ENCODE peak calls at places on chromosomes 3 and 15, in seven cellular contexts. F, Y, U, P, S, I and M are unnamed samples.

GRCh38 chr3:178507507-178508442 is 28.5 kb upstream of the KCNMB2 start:
- DNase-seq in I (no peak), P (no peak), F (no peak), U (no peak), Y (no peak), S (peak; percentile 10), M (no peak)

GRCh38 chr15:81113861-81114261 is 20.2 kb upstream of the CFAP161 start:
- DNase-seq in S (no peak), U (no peak), P (no peak), I (no peak), Y (peak; percentile 34), F (no peak), M (no peak)

GRCh38 chr15:68316061-68316804 is 38.7 kb downstream of the FEM1B start:
- DNase-seq in S (no peak), U (peak; percentile 25), F (peak; percentile 43), P (peak; percentile 26), Y (peak; percentile 24), I (no peak), M (no peak)

GRCh38 chr3:66490214-66490613 is 10.6 kb downstream of the LRIG1 start:
- DNase-seq in F (no peak), P (peak; percentile 35), Y (peak; percentile 36), U (no peak), I (no peak), S (no peak), M (no peak)

GRCh38 chr15:62879770-62880169 is 162.8 kb upstream of the TPM1 start:
- DNase-seq in F (no peak), U (no peak), P (no peak), S (no peak), Y (no peak), I (no peak), M (no peak)

GRCh38 chr3:195221015-195221853 is 49.7 kb downstream of the XXYLT1 start:
- DNase-seq in F (peak; percentile 34), Y (peak; percentile 79), S (peak; percentile 46), P (no peak), U (peak; percentile 52), I (no peak), M (no peak)

GRCh38 chr15:90300988-90301715 is 35.7 kb downstream of the NGRN start:
- DNase-seq in S (peak; percentile 69), Y (peak; percentile 64), F (peak; percentile 43), P (peak; percentile 69), U (peak; percentile 49), I (no peak), M (peak; percentile 62)

GRCh38 chr3:5197470-5198312 is 10.2 kb downstream of the EDEM1 start:
- DNase-seq in I (no peak), U (no peak), S (no peak), P (no peak), F (no peak), Y (peak; percentile 86), M (no peak)

GRCh38 chr15:71889385-71889784 is 79.0 kb downstream of the NR2E3 start:
- DNase-seq in P (no peak), U (no peak), I (no peak), Y (peak; percentile 3), S (no peak), F (no peak), M (no peak)

GRCh38 chr15:85615930-85616329 is 178.8 kb downstream of the KLHL25 start:
- DNase-seq in P (no peak), U (no peak), I (no peak), Y (peak; percentile 71), F (no peak), S (no peak), M (no peak)

GRCh38 chr15:77266708-77267387 is 153.1 kb downstream of the PEAK1 start:
- DNase-seq in U (no peak), F (no peak), S (no peak), P (no peak), I (no peak), Y (peak; percentile 77), M (no peak)

GRCh38 chr15:74937226-74937601 is 659 bp downstream of the COX5A start:
- DNase-seq in Y (no peak), U (no peak), S (no peak), I (no peak), F (no peak), P (no peak), M (no peak)

GRCh38 chr3:193236990-193237389 is 4.0 kb upstream of the PLAAT1 start:
- DNase-seq in S (no peak), F (no peak), P (no peak), U (no peak), I (no peak), Y (no peak), M (no peak)

GRCh38 chr3:29164825-29165224 is 116.0 kb upstream of the RBMS3 start:
- DNase-seq in I (no peak), Y (no peak), S (no peak), P (no peak), F (no peak), U (no peak), M (no peak)

GRCh38 chr3:126733061-126733430 is 29.0 kb downstream of the CHCHD6 start:
- DNase-seq in Y (no peak), U (no peak), I (no peak), S (no peak), F (no peak), P (no peak), M (no peak)

GRCh38 chr3:156217674-156218352 is 97.4 kb downstream of the KCNAB1 start:
- DNase-seq in Y (no peak), F (no peak), U (no peak), S (no peak), P (no peak), I (no peak), M (no peak)

GRCh38 chr3:31639828-31640227 is 107.1 kb downstream of the STT3B start:
- DNase-seq in U (no peak), S (no peak), F (no peak), Y (no peak), P (no peak), I (no peak), M (no peak)

GRCh38 chr15:36502509-36502908 is 76.9 kb upstream of the CDIN1 start:
- DNase-seq in F (no peak), U (no peak), P (no peak), I (no peak), S (no peak), Y (no peak), M (no peak)

GRCh38 chr15:101064795-101065569 is 145.8 kb downstream of the LRRK1 start:
- DNase-seq in F (no peak), I (no peak), U (peak; percentile 29), Y (no peak), S (no peak), P (no peak), M (no peak)

GRCh38 chr3:81816473-81817260 is 55.2 kb upstream of the GBE1 start:
- DNase-seq in I (no peak), P (no peak), S (no peak), U (no peak), Y (peak; percentile 39), F (no peak), M (no peak)

DNA sequence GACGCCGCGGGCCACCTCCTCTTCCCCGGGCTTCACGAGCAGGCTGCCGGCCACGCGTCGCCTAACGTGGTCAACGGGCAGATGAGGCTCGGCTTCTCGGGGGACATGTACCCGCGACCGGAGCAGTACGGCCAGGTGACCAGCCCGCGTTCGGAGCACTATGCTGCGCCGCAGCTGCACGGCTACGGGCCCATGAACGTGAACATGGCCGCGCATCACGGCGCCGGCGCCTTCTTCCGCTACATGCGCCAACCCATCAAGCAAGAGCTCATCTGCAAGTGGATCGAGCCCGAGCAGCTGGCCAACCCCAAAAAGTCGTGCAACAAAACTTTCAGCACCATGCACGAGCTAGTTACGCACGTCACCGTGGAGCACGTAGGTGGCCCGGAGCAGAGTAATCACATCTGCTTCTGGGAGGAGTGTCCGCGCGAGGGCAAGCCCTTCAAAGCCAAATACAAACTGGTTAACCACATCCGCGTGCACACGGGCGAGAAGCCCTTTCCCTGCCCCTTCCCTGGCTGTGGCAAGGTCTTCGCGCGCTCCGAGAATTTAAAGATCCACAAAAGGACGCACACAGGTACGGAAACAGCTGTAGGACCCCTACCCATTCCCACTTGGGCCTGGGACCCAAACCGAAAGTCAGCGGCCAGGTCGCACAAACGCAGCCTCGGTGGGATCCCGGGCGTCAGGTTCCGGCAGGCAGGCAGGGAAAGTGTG is 1.5 kb downstream of the ZIC1 start:
- DNase-seq in F (no peak), Y (peak; percentile 28), P (no peak), U (no peak), I (no peak), S (no peak), M (no peak)
- H3K27ac ChIP-seq in F (no peak overlapping the region), Y (no peak overlapping the region), P (no peak overlapping the region), U (no peak overlapping the region), I (no peak overlapping the region), S (no peak overlapping the region), M (no peak overlapping the region)

GRCh38 chr3:119427669-119428068 is 35.7 kb downstream of the TMEM39A start:
- DNase-seq in P (no peak), F (no peak), Y (peak; percentile 7), I (no peak), U (no peak), S (no peak), M (no peak)
- H3K9me3 ChIP-seq in P (peaks cover 34% of the 10 kb centered on the region), F (no peaks in the 10 kb centered on the region), Y (no peaks in the 10 kb centered on the region), I (peaks cover 46% of the 10 kb centered on the region), U (no peaks in the 10 kb centered on the region), S (peaks cover 58% of the 10 kb centered on the region), M (peaks cover 13% of the 10 kb centered on the region)

GRCh38 chr15:92907229-92907628 is 7.1 kb downstream of the CHD2 start:
- DNase-seq in S (no peak), Y (no peak), U (no peak), I (no peak), P (no peak), F (no peak), M (no peak)
- H3K4me1 ChIP-seq in S (peaks cover 21% of the 10 kb centered on the region), Y (peaks cover 49% of the 10 kb centered on the region), U (peaks cover 19% of the 10 kb centered on the region), I (peaks cover 57% of the 10 kb centered on the region), P (peaks cover 89% of the 10 kb centered on the region), F (peaks cover 14% of the 10 kb centered on the region), M (no peaks in the 10 kb centered on the region)

GRCh38 chr3:52455283-52456168 is at the start of gene NISCH:
- DNase-seq in Y (peak; percentile 79), I (peak; percentile 73), S (peak; percentile 95), P (peak; percentile 95), F (peak; percentile 83), U (peak; percentile 91), M (peak; percentile 83)
- H3K27ac ChIP-seq in Y (peak within 1 kb of the TSS; percentile 99), I (peak within 1 kb of the TSS; percentile 96), S (peak within 1 kb of the TSS; percentile 91), P (peak within 1 kb of the TSS; percentile 94), F (peak within 1 kb of the TSS; percentile 90), U (peak within 1 kb of the TSS; percentile 88), M (peak within 1 kb of the TSS; percentile 89)

DNA sequence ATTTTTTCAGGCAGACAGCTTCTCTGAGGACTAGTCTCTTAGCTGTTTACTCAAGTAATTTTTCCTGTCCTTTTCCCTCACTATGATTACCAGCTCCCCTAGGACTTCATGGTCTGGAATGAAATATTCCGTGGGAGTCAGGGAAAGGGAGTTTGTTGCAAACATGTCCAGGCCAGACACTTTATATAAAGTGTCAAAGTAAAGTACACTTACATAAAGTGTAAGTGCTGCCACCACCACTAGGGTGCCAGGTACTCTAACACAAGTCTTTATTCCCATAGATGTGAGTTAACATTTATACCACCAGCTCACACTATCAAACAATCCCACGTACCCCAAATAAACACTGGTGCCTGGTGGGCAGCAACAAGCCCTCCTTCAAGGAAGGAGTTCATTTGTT is 179.8 kb downstream of the SNRPN start:
- DNase-seq in U (no peak), F (no peak), S (no peak), Y (peak; percentile 57), P (no peak), I (no peak), M (no peak)
- H3K9me3 ChIP-seq in U (no peaks in the 10 kb centered on the region), F (no peaks in the 10 kb centered on the region), S (peaks cover 81% of the 10 kb centered on the region), Y (no peaks in the 10 kb centered on the region), P (peaks cover 12% of the 10 kb centered on the region), I (no peaks in the 10 kb centered on the region), M (peaks cover 29% of the 10 kb centered on the region)